ENCODE peak calls at places on chromosomes 11 and 22, in five cellular contexts. W is IMR-90, A is H1, L is H9, Y is mesenchymal stem cell. M is an unnamed sample.

GRCh38 chr11:132844956-132845355 is 687.3 kb downstream of the OPCML start:
- DNase-seq in W (peak), A (no peak), L (no peak), Y (peak), M (peak)

GRCh38 chr11:64745523-64746328 is 1.8 kb upstream of the RASGRP2 start:
- DNase-seq in W (peak), A (peak), L (peak), Y (peak), M (peak)

GRCh38 chr11:34250732-34251639 is 106.8 kb downstream of the ABTB2 start:
- DNase-seq in W (peak), A (no peak), L (peak), Y (no peak), M (peak)

GRCh38 chr11:61054927-61055562 is 47.2 kb upstream of the CD5 start:
- DNase-seq in W (no peak), A (no peak), L (no peak), Y (no peak), M (no peak)

GRCh38 chr11:66226111-66226510 is 42.3 kb upstream of the RAB1B start:
- DNase-seq in W (no peak), A (no peak), L (no peak), Y (no peak), M (no peak)

GRCh38 chr22:46577361-46578249 is 40.2 kb upstream of the CELSR1 start:
- DNase-seq in W (no peak), A (no peak), L (peak), Y (no peak), M (no peak)

GRCh38 chr11:84398017-84398626 is 1112.0 kb upstream of the CCDC90B start:
- DNase-seq in W (peak), A (no peak), L (no peak), Y (peak), M (peak)

GRCh38 chr11:78094250-78094649 is 14.6 kb upstream of the NDUFC2 start:
- DNase-seq in W (no peak), A (no peak), L (no peak), Y (no peak), M (no peak)

GRCh38 chr11:128512478-128513127 is 74.8 kb downstream of the ETS1 start:
- DNase-seq in W (no peak), A (no peak), L (no peak), Y (no peak), M (no peak)

GRCh38 chr11:126007263-126007662 is 55.4 kb downstream of the CDON start:
- DNase-seq in W (peak), A (no peak), L (no peak), Y (peak), M (no peak)

GRCh38 chr11:129373489-129373953 is 2.1 kb upstream of the BARX2 start:
- DNase-seq in W (no peak), A (no peak), L (no peak), Y (peak), M (peak)

GRCh38 chr22:35552186-35552842 is 11.7 kb downstream of the RASD2 start:
- DNase-seq in W (no peak), A (peak), L (peak), Y (peak), M (peak)

GRCh38 chr11:20599424-20600346 is at the start of gene SLC6A5:
- DNase-seq in W (peak), A (peak), L (peak), Y (peak), M (peak)

GRCh38 chr22:41555325-41555724 is 5.5 kb upstream of the CSDC2 start:
- DNase-seq in W (no peak), A (no peak), L (no peak), Y (no peak), M (no peak)

GRCh38 chr11:79708319-79708928 is 267.6 kb upstream of the TENM4 start:
- DNase-seq in W (peak), A (peak), L (peak), Y (peak), M (peak)

GRCh38 chr22:35528967-35529366 is 11.7 kb upstream of the RASD2 start:
- DNase-seq in W (no peak), A (no peak), L (no peak), Y (no peak), M (no peak)

GRCh38 chr11:10349806-10350205 is 44.9 kb downstream of the ADM start:
- DNase-seq in W (no peak), A (no peak), L (no peak), Y (no peak), M (peak)

GRCh38 chr11:8959546-8960166 is 4.6 kb downstream of the TMEM9B start:
- DNase-seq in W (peak), A (no peak), L (peak), Y (peak), M (peak)
- H3K27ac ChIP-seq in W (no peak), A (no peak), L (no peak), Y (peak), M (no peak)

GRCh38 chr11:92045325-92045724 is 179.3 kb upstream of the FAT3 start:
- DNase-seq in W (no peak), A (no peak), L (no peak), Y (no peak), M (peak)
- H4K8ac ChIP-seq in W (no peak), A (no peak), L (no peak), Y (no peak), M (no peak)

GRCh38 chr11:47980093-47980906 is at the start of gene PTPRJ:
- DNase-seq in W (peak), A (peak), L (peak), Y (peak), M (peak)
- H3K27ac ChIP-seq in W (peak), A (no peak), L (no peak), Y (peak), M (peak)

DNA sequence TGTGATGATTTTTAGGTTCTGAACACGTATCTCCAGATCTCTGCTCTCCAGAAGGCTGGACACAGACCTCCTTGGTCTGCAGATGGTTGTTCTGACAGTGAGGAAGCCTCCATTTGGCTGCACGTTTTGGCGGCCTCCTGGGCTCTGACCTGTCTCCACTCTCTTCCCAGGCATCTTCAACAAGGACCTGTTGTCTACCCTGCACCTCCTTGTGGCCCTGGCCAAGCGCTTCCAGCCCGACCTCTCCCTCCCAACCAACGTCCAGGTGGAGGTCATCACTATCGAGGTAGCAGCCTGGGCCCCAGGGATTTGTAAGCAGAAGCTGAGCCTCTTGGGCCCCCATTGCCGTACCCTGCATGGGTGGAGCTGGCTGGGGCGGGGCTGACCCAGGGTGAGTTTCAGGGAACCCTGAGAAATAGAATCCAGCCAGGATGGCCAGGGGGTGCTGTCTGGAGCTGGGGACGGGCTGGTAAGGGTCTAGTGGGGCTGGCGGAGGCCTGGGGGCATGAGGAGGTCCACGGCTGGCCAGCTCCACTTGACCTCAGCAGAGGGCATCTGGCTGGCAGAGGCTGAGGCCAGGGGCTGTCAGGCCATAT is 9.8 kb downstream of the PARVG start:
- DNase-seq in W (no peak), A (no peak), L (no peak), Y (no peak), M (no peak)
- H4K8ac ChIP-seq in W (no peak), A (no peak), L (no peak), Y (no peak), M (no peak)

DNA sequence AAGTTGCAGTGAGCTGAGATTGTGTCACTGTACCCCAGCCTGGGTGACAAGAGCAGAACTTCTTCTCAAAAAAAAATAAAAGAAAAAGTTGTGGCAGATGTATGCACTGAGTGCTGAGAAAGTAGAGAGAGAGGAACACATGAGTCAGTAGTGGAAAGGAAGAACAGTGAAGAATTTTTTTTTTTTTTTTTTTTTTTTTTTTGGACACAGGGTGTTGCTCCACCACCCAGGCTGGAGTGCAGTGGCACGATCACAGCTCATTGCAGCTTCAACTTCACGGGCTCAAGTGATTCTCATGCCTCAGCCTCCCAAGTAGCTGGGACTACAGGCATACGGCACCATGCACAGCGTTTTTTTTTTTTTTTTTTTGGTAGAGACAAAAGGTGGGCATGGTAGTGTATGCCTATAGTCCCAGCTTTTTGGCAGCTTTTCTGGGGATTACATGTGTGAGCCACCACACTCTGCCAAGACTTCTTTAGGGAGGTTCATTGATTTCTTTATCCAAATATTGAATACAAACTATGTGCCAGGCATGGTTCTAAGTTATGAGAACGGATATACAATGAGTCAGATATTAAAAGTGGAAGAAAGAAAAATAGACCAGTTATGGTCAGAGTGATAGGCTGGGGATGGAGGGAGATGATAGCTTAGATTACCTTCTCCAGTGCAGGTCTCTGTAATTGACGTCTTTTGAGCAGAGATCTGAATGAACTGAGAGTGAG is 62.0 kb downstream of the YAP1 start:
- DNase-seq in W (peak), A (no peak), L (no peak), Y (peak), M (no peak)
- H3K27ac ChIP-seq in W (peak), A (no peak), L (no peak), Y (peak), M (no peak)

GRCh38 chr11:69951821-69952590 is 126.1 kb upstream of the ANO1 start:
- DNase-seq in W (no peak), A (no peak), L (no peak), Y (no peak), M (no peak)
- H4K8ac ChIP-seq in W (no peak), A (no peak), L (no peak), Y (no peak), M (no peak)

M was measured in mesendoderm.